ENCODE peak calls at places on chromosomes 4 and X, in ten cellular contexts. One of them, this sample, is unnamed.

GRCh38 chrX:129779747-129780146 is at the start of gene SASH3:
- DNase-seq in activated CD8-positive, alpha-beta T cell treated with anti-CD3 and anti-CD28 coated beads, Interleukin-2, amount 10 ng/mL, durations not matched to agents 7 days and 5 days: peak
- DNase-seq in M059J: no peak
- DNase-seq in IMR-90: no peak
- DNase-seq in Karpas-422: peak
- DNase-seq in cortex of kidney: no peak
- DNase-seq in epithelial cell of esophagus: no peak
- DNase-seq in choroid plexus epithelial cell: no peak
- DNase-seq in stimulated activated CD8-positive, alpha-beta memory T cell treated with anti-CD3 and anti-CD28 coated beads, Interleukin-15, amount 100 ng/mL, for 48 hours: no peak
- DNase-seq in body of pancreas: peak
- DNase-seq in this sample: no peak

GRCh38 chrX:85037114-85037513 is 33.4 kb downstream of the APOOL start:
- DNase-seq in activated CD8-positive, alpha-beta T cell treated with anti-CD3 and anti-CD28 coated beads, Interleukin-2, amount 10 ng/mL, durations not matched to agents 7 days and 5 days: no peak
- DNase-seq in M059J: no peak
- DNase-seq in IMR-90: no peak
- DNase-seq in Karpas-422: no peak
- DNase-seq in cortex of kidney: no peak
- DNase-seq in epithelial cell of esophagus: no peak
- DNase-seq in choroid plexus epithelial cell: no peak
- DNase-seq in stimulated activated CD8-positive, alpha-beta memory T cell treated with anti-CD3 and anti-CD28 coated beads, Interleukin-15, amount 100 ng/mL, for 48 hours: no peak
- DNase-seq in body of pancreas: no peak
- DNase-seq in this sample: no peak

GRCh38 chr4:185238750-185239149 is 29.4 kb downstream of the SNX25 start:
- DNase-seq in activated CD8-positive, alpha-beta T cell treated with anti-CD3 and anti-CD28 coated beads, Interleukin-2, amount 10 ng/mL, durations not matched to agents 7 days and 5 days: no peak
- DNase-seq in M059J: no peak
- DNase-seq in IMR-90: peak
- DNase-seq in Karpas-422: no peak
- DNase-seq in cortex of kidney: no peak
- DNase-seq in epithelial cell of esophagus: no peak
- DNase-seq in choroid plexus epithelial cell: peak
- DNase-seq in stimulated activated CD8-positive, alpha-beta memory T cell treated with anti-CD3 and anti-CD28 coated beads, Interleukin-15, amount 100 ng/mL, for 48 hours: no peak
- DNase-seq in body of pancreas: no peak
- DNase-seq in this sample: no peak

GRCh38 chr4:148058160-148058859 is 326.4 kb downstream of the ARHGAP10 start:
- DNase-seq in activated CD8-positive, alpha-beta T cell treated with anti-CD3 and anti-CD28 coated beads, Interleukin-2, amount 10 ng/mL, durations not matched to agents 7 days and 5 days: no peak
- DNase-seq in M059J: no peak
- DNase-seq in IMR-90: no peak
- DNase-seq in Karpas-422: no peak
- DNase-seq in cortex of kidney: no peak
- DNase-seq in epithelial cell of esophagus: no peak
- DNase-seq in choroid plexus epithelial cell: no peak
- DNase-seq in stimulated activated CD8-positive, alpha-beta memory T cell treated with anti-CD3 and anti-CD28 coated beads, Interleukin-15, amount 100 ng/mL, for 48 hours: no peak
- DNase-seq in body of pancreas: no peak
- DNase-seq in this sample: no peak

GRCh38 chrX:109776986-109777385 is 43.9 kb upstream of the ACSL4 start:
- DNase-seq in activated CD8-positive, alpha-beta T cell treated with anti-CD3 and anti-CD28 coated beads, Interleukin-2, amount 10 ng/mL, durations not matched to agents 7 days and 5 days: no peak
- DNase-seq in M059J: no peak
- DNase-seq in IMR-90: no peak
- DNase-seq in Karpas-422: no peak
- DNase-seq in cortex of kidney: no peak
- DNase-seq in epithelial cell of esophagus: no peak
- DNase-seq in choroid plexus epithelial cell: no peak
- DNase-seq in stimulated activated CD8-positive, alpha-beta memory T cell treated with anti-CD3 and anti-CD28 coated beads, Interleukin-15, amount 100 ng/mL, for 48 hours: no peak
- DNase-seq in body of pancreas: no peak
- DNase-seq in this sample: no peak

GRCh38 chr4:47562297-47562696 is 77.2 kb downstream of the ATP10D start:
- DNase-seq in activated CD8-positive, alpha-beta T cell treated with anti-CD3 and anti-CD28 coated beads, Interleukin-2, amount 10 ng/mL, durations not matched to agents 7 days and 5 days: no peak
- DNase-seq in M059J: peak
- DNase-seq in IMR-90: no peak
- DNase-seq in Karpas-422: no peak
- DNase-seq in cortex of kidney: no peak
- DNase-seq in epithelial cell of esophagus: no peak
- DNase-seq in choroid plexus epithelial cell: no peak
- DNase-seq in stimulated activated CD8-positive, alpha-beta memory T cell treated with anti-CD3 and anti-CD28 coated beads, Interleukin-15, amount 100 ng/mL, for 48 hours: no peak
- DNase-seq in body of pancreas: no peak
- DNase-seq in this sample: no peak

GRCh38 chr4:10727140-10727880 is 42.7 kb upstream of the CLNK start:
- DNase-seq in activated CD8-positive, alpha-beta T cell treated with anti-CD3 and anti-CD28 coated beads, Interleukin-2, amount 10 ng/mL, durations not matched to agents 7 days and 5 days: no peak
- DNase-seq in M059J: no peak
- DNase-seq in IMR-90: no peak
- DNase-seq in Karpas-422: no peak
- DNase-seq in cortex of kidney: no peak
- DNase-seq in epithelial cell of esophagus: no peak
- DNase-seq in choroid plexus epithelial cell: peak
- DNase-seq in stimulated activated CD8-positive, alpha-beta memory T cell treated with anti-CD3 and anti-CD28 coated beads, Interleukin-15, amount 100 ng/mL, for 48 hours: no peak
- DNase-seq in body of pancreas: no peak
- DNase-seq in this sample: no peak

GRCh38 chrX:140572724-140573123 is 67.9 kb upstream of the SOX3 start:
- DNase-seq in activated CD8-positive, alpha-beta T cell treated with anti-CD3 and anti-CD28 coated beads, Interleukin-2, amount 10 ng/mL, durations not matched to agents 7 days and 5 days: peak
- DNase-seq in M059J: peak
- DNase-seq in IMR-90: peak
- DNase-seq in Karpas-422: peak
- DNase-seq in cortex of kidney: no peak
- DNase-seq in epithelial cell of esophagus: peak
- DNase-seq in choroid plexus epithelial cell: peak
- DNase-seq in stimulated activated CD8-positive, alpha-beta memory T cell treated with anti-CD3 and anti-CD28 coated beads, Interleukin-15, amount 100 ng/mL, for 48 hours: no peak
- DNase-seq in body of pancreas: peak
- DNase-seq in this sample: no peak

GRCh38 chr4:98987720-98988119 is 7.8 kb upstream of the METAP1 start:
- DNase-seq in activated CD8-positive, alpha-beta T cell treated with anti-CD3 and anti-CD28 coated beads, Interleukin-2, amount 10 ng/mL, durations not matched to agents 7 days and 5 days: no peak
- DNase-seq in M059J: no peak
- DNase-seq in IMR-90: no peak
- DNase-seq in Karpas-422: no peak
- DNase-seq in cortex of kidney: no peak
- DNase-seq in epithelial cell of esophagus: no peak
- DNase-seq in choroid plexus epithelial cell: no peak
- DNase-seq in stimulated activated CD8-positive, alpha-beta memory T cell treated with anti-CD3 and anti-CD28 coated beads, Interleukin-15, amount 100 ng/mL, for 48 hours: no peak
- DNase-seq in body of pancreas: no peak
- DNase-seq in this sample: no peak

GRCh38 chr4:127604949-127605709 is 27.6 kb upstream of the INTU start:
- DNase-seq in activated CD8-positive, alpha-beta T cell treated with anti-CD3 and anti-CD28 coated beads, Interleukin-2, amount 10 ng/mL, durations not matched to agents 7 days and 5 days: no peak
- DNase-seq in M059J: peak
- DNase-seq in IMR-90: peak
- DNase-seq in Karpas-422: peak
- DNase-seq in cortex of kidney: no peak
- DNase-seq in epithelial cell of esophagus: peak
- DNase-seq in choroid plexus epithelial cell: peak
- DNase-seq in stimulated activated CD8-positive, alpha-beta memory T cell treated with anti-CD3 and anti-CD28 coated beads, Interleukin-15, amount 100 ng/mL, for 48 hours: no peak
- DNase-seq in body of pancreas: no peak
- DNase-seq in this sample: no peak

This sample was measured in foreskin keratinocyte.